ENCODE peak calls at places on chromosomes 13 and 19, in six cellular contexts. P is stomach, B is GM04503, Z is H1, U is bronchial epithelial cell, E is tibial artery. C is an unnamed sample.
A peak's percentile ranks its signal among the peaks of the same experiment; 100 is the strongest.

GRCh38 chr13:43058318-43058674 is 34.9 kb downstream of the DNAJC15 start:
- DNase-seq in P (no peak), B (peak; percentile 39), Z (no peak), U (peak; percentile 94), E (no peak), C (no peak)

GRCh38 chr19:11096210-11096841 is 7.1 kb downstream of the LDLR start:
- DNase-seq in P (no peak), B (no peak), Z (no peak), U (peak; percentile 61), E (peak; percentile 33), C (peak; percentile 68)

GRCh38 chr13:110010433-110011135 is 224.2 kb upstream of the IRS2 start:
- DNase-seq in P (no peak), B (no peak), Z (no peak), U (no peak), E (no peak), C (no peak)

GRCh38 chr13:27375686-27376326 is 48.6 kb upstream of the GTF3A start:
- DNase-seq in P (peak; percentile 70), B (peak; percentile 27), Z (no peak), U (peak; percentile 31), E (peak; percentile 41), C (peak; percentile 46)

GRCh38 chr13:51000576-51001260 is 91.1 kb downstream of the RNASEH2B start:
- DNase-seq in P (no peak), B (peak; percentile 53), Z (no peak), U (peak; percentile 97), E (peak; percentile 66), C (peak; percentile 54)

GRCh38 chr13:82224806-82225205 is 1657.5 kb downstream of the SLITRK1 start:
- DNase-seq in P (no peak), B (no peak), Z (no peak), U (no peak), E (no peak), C (no peak)

GRCh38 chr13:25319781-25320180 is 18.4 kb downstream of the NUP58 start:
- DNase-seq in P (no peak), B (no peak), Z (no peak), U (no peak), E (no peak), C (no peak)

GRCh38 chr13:29520671-29521070 is 74.8 kb downstream of the SLC7A1 start:
- DNase-seq in P (no peak), B (peak; percentile 75), Z (no peak), U (peak; percentile 52), E (no peak), C (no peak)

GRCh38 chr13:89150362-89150761 is 1479.2 kb downstream of the SLITRK5 start:
- DNase-seq in P (no peak), B (no peak), Z (no peak), U (peak; percentile 40), E (no peak), C (no peak)

GRCh38 chr19:33456076-33456844 is 65.3 kb downstream of the PEPD start:
- DNase-seq in P (no peak), B (no peak), Z (no peak), U (no peak), E (no peak), C (no peak)

GRCh38 chr19:12985049-12985776 is 10.1 kb upstream of the NFIX start:
- DNase-seq in P (peak; percentile 82), B (no peak), Z (no peak), U (no peak), E (peak; percentile 72), C (peak; percentile 67)

GRCh38 chr13:113050856-113051431 is 54.6 kb upstream of the F7 start:
- DNase-seq in P (no peak), B (no peak), Z (no peak), U (no peak), E (no peak), C (no peak)

GRCh38 chr13:113013303-113013702 is 44.3 kb downstream of the MCF2L start:
- DNase-seq in P (peak; percentile 72), B (no peak), Z (no peak), U (peak; percentile 13), E (no peak), C (no peak)

GRCh38 chr13:112350300-112350699 is 25.9 kb upstream of the SPACA7 start:
- DNase-seq in P (no peak), B (no peak), Z (no peak), U (no peak), E (no peak), C (no peak)

GRCh38 chr19:50046649-50047503 is 21.1 kb downstream of the ZNF473 start:
- DNase-seq in P (peak; percentile 29), B (no peak), Z (no peak), U (no peak), E (peak; percentile 66), C (peak; percentile 42)

GRCh38 chr19:1408300-1409203 is 1.2 kb downstream of the DAZAP1 start:
- DNase-seq in P (peak; percentile 51), B (peak; percentile 27), Z (no peak), U (no peak), E (peak; percentile 49), C (peak; percentile 59)

GRCh38 chr13:112968380-112968909 is 569 bp upstream of the MCF2L start:
- DNase-seq in P (peak; percentile 79), B (no peak), Z (no peak), U (no peak), E (no peak), C (peak; percentile 55)

C was measured in left ventricle myocardium inferior.